ENCODE peak calls at places on chromosomes 13 and 19, in ten cellular contexts. S is naive thymus-derived CD4-positive, alpha-beta T cell; T is HCT116; H is activated CD4-positive, alpha-beta T cell treated with anti-CD3 and anti-CD28 coated beads for 36 hours; R is naive B cell; L is lower lobe of right lung; O is left cardiac atrium; K is Right ventricle myocardium inferior; P is activated CD8-positive, alpha-beta T cell treated with anti-CD3 and anti-CD28 coated beads, Interleukin-2, amount 10 ng/mL, durations not matched to agents 7 days and 5 days; F is T-cell. C is an unnamed sample.

GRCh38 chr19:49875801-49876421 is 1.2 kb downstream of the AKT1S1 start:
- ATAC-seq in S (no peak), T (peak; percentile 22), H (no peak), R (no peak), L (peak; percentile 2), O (no peak), K (peak; percentile 5), P (no peak), F (no peak), C (peak; percentile 9)

GRCh38 chr13:98450495-98451167 is 126.3 kb downstream of the STK24 start:
- ATAC-seq in S (peak; percentile 39), T (no peak), H (peak; percentile 76), R (no peak), L (no peak), O (peak; percentile 30), K (peak; percentile 58), P (peak; percentile 40), F (peak; percentile 52), C (no peak)

GRCh38 chr13:113364933-113365371 is 1.0 kb upstream of the GRTP1 start:
- ATAC-seq in S (no peak), T (no peak), H (no peak), R (no peak), L (peak; percentile 5), O (peak; percentile 16), K (no peak), P (no peak), F (no peak), C (no peak)

GRCh38 chr13:65605386-65605785 is 1624.8 kb downstream of the PCDH9 start:
- ATAC-seq in S (no peak), T (no peak), H (no peak), R (no peak), L (no peak), O (no peak), K (no peak), P (no peak), F (no peak), C (no peak)

GRCh38 chr19:14333101-14333871 is 48.0 kb upstream of the ADGRE5 start:
- ATAC-seq in S (no peak), T (peak; percentile 80), H (peak; percentile 31), R (no peak), L (peak; percentile 80), O (peak; percentile 92), K (peak; percentile 37), P (peak; percentile 70), F (peak; percentile 48), C (no peak)

GRCh38 chr19:19132912-19133311 is 5.4 kb downstream of the TMEM161A start:
- ATAC-seq in S (no peak), T (no peak), H (no peak), R (no peak), L (no peak), O (no peak), K (no peak), P (no peak), F (no peak), C (no peak)

GRCh38 chr19:784541-784940 is 12.7 kb upstream of the PTBP1 start:
- ATAC-seq in S (no peak), T (peak; percentile 61), H (no peak), R (no peak), L (peak; percentile 60), O (no peak), K (no peak), P (no peak), F (no peak), C (no peak)

GRCh38 chr13:37515226-37515625 is 83.3 kb downstream of the POSTN start:
- ATAC-seq in S (no peak), T (no peak), H (no peak), R (no peak), L (no peak), O (no peak), K (no peak), P (no peak), F (no peak), C (no peak)

GRCh38 chr13:20492641-20493040 is 33.0 kb downstream of the CRYL1 start:
- ATAC-seq in S (peak; percentile 40), T (peak; percentile 43), H (peak; percentile 54), R (peak; percentile 47), L (no peak), O (no peak), K (no peak), P (no peak), F (no peak), C (no peak)

GRCh38 chr19:10870501-10870954 is 825 bp upstream of the CARM1 start:
- ATAC-seq in S (no peak), T (peak; percentile 3), H (no peak), R (no peak), L (no peak), O (peak; percentile 0), K (no peak), P (no peak), F (no peak), C (no peak)

GRCh38 chr19:48656840-48657474 is 11.0 kb upstream of the CA11 start:
- ATAC-seq in S (no peak), T (no peak), H (no peak), R (no peak), L (no peak), O (no peak), K (no peak), P (no peak), F (no peak), C (no peak)

GRCh38 chr13:93309886-93310520 is 83.4 kb downstream of the GPC6 start:
- ATAC-seq in S (no peak), T (no peak), H (no peak), R (no peak), L (peak; percentile 39), O (no peak), K (no peak), P (no peak), F (no peak), C (no peak)

GRCh38 chr19:18999896-19000620 is 33.3 kb downstream of the SUGP2 start:
- ATAC-seq in S (no peak), T (peak; percentile 52), H (peak; percentile 27), R (no peak), L (no peak), O (no peak), K (no peak), P (no peak), F (no peak), C (no peak)

GRCh38 chr19:6458695-6459355 is 767 bp downstream of the SLC25A23 start:
- ATAC-seq in S (no peak), T (peak; percentile 12), H (no peak), R (no peak), L (peak; percentile 3), O (no peak), K (no peak), P (no peak), F (no peak), C (no peak)

GRCh38 chr13:65540064-65540635 is 1690.0 kb downstream of the PCDH9 start:
- ATAC-seq in S (no peak), T (no peak), H (no peak), R (no peak), L (no peak), O (no peak), K (no peak), P (no peak), F (no peak), C (no peak)

GRCh38 chr19:2139385-2140192 is 11.8 kb downstream of the AP3D1 start:
- ATAC-seq in S (no peak), T (no peak), H (no peak), R (no peak), L (no peak), O (no peak), K (no peak), P (no peak), F (no peak), C (no peak)

GRCh38 chr13:42893346-42893745 is 98.7 kb downstream of the EPSTI1 start:
- ATAC-seq in S (no peak), T (no peak), H (no peak), R (no peak), L (no peak), O (no peak), K (no peak), P (no peak), F (no peak), C (no peak)

GRCh38 chr19:20453424-20453938 is 112.1 kb downstream of the ZNF737 start:
- ATAC-seq in S (no peak), T (no peak), H (no peak), R (no peak), L (no peak), O (no peak), K (no peak), P (no peak), F (peak; percentile 64), C (peak; percentile 36)

GRCh38 chr13:99119686-99120085 is 81.0 kb upstream of the UBAC2 start:
- ATAC-seq in S (peak; percentile 20), T (no peak), H (peak; percentile 91), R (peak; percentile 71), L (no peak), O (no peak), K (no peak), P (no peak), F (no peak), C (peak; percentile 64)

GRCh38 chr13:33799950-33800592 is 17.9 kb upstream of the RFC3 start:
- ATAC-seq in S (peak; percentile 46), T (peak; percentile 75), H (peak; percentile 33), R (no peak), L (no peak), O (no peak), K (no peak), P (no peak), F (no peak), C (no peak)

GRCh38 chr13:113959198-113959597 is 14.7 kb downstream of the C13orf46 start:
- ATAC-seq in S (peak; percentile 19), T (no peak), H (peak; percentile 72), R (no peak), L (no peak), O (no peak), K (no peak), P (no peak), F (no peak), C (no peak)

GRCh38 chr19:16235811-16236710 is 38.4 kb downstream of the AP1M1 start:
- ATAC-seq in S (peak; percentile 30), T (peak; percentile 19), H (no peak), R (no peak), L (no peak), O (no peak), K (peak; percentile 30), P (no peak), F (peak; percentile 32), C (peak; percentile 43)

GRCh38 chr13:40640202-40640601 is 26.2 kb downstream of the FOXO1 start:
- ATAC-seq in S (no peak), T (no peak), H (no peak), R (no peak), L (no peak), O (no peak), K (peak; percentile 33), P (no peak), F (peak; percentile 8), C (no peak)

GRCh38 chr13:106455777-106456176 is 79.7 kb downstream of the EFNB2 start:
- ATAC-seq in S (no peak), T (no peak), H (no peak), R (no peak), L (no peak), O (no peak), K (no peak), P (no peak), F (no peak), C (no peak)

GRCh38 chr13:23701646-23702045 is 131.4 kb downstream of the TNFRSF19 start:
- ATAC-seq in S (no peak), T (no peak), H (no peak), R (no peak), L (peak; percentile 67), O (peak; percentile 94), K (peak; percentile 96), P (no peak), F (no peak), C (no peak)

GRCh38 chr19:16856091-16856490 is 26.9 kb downstream of the SIN3B start:
- ATAC-seq in S (no peak), T (no peak), H (no peak), R (no peak), L (no peak), O (no peak), K (no peak), P (no peak), F (no peak), C (no peak)

GRCh38 chr19:11115042-11115441 is 25.8 kb downstream of the LDLR start:
- ATAC-seq in S (no peak), T (no peak), H (no peak), R (no peak), L (no peak), O (no peak), K (no peak), P (no peak), F (no peak), C (no peak)

GRCh38 chr13:98214008-98214643 is 37.1 kb upstream of the RNF113B start:
- ATAC-seq in S (no peak), T (no peak), H (no peak), R (no peak), L (peak; percentile 9), O (peak; percentile 31), K (no peak), P (no peak), F (no peak), C (no peak)

C was measured in stimulated activated memory B cell treated with anti-CD40 and anti-IgM and Interleukin-4, amounts not matched to agents 10 μg/mL and 1 μg/mL and 100 μg/mL, for 72 hours.